ENCODE peak calls at places on chromosomes 5 and 9, in six cellular contexts. One of them, this sample, is unnamed.
A peak's percentile ranks its signal among the peaks of the same experiment; 100 is the strongest.

GRCh38 chr9:16133556-16134227 is 580.8 kb downstream of the CCDC171 start:
- DNase-seq in left lung: no peak
- DNase-seq in endodermal cell: peak; percentile 85
- DNase-seq in SK-N-SH: peak; percentile 51
- DNase-seq in A549: peak; percentile 79
- DNase-seq in epithelial cell of prostate: peak; percentile 43
- DNase-seq in this sample: no peak

GRCh38 chr5:108681079-108681921 is 66.4 kb upstream of the FER start:
- DNase-seq in epithelial cell of prostate: peak; percentile 5
- DNase-seq in endodermal cell: peak; percentile 62
- DNase-seq in left lung: no peak
- DNase-seq in SK-N-SH: peak; percentile 62
- DNase-seq in A549: peak; percentile 76
- DNase-seq in this sample: no peak

GRCh38 chr9:134045841-134046544 is 20.7 kb downstream of the BRD3OS start:
- DNase-seq in endodermal cell: no peak
- DNase-seq in SK-N-SH: no peak
- DNase-seq in left lung: no peak
- DNase-seq in epithelial cell of prostate: no peak
- DNase-seq in A549: no peak
- DNase-seq in this sample: no peak

GRCh38 chr9:137305060-137305787 is 3.2 kb upstream of the NRARP start:
- DNase-seq in endodermal cell: peak; percentile 86
- DNase-seq in A549: peak; percentile 70
- DNase-seq in epithelial cell of prostate: no peak
- DNase-seq in SK-N-SH: peak; percentile 48
- DNase-seq in left lung: peak; percentile 59
- DNase-seq in this sample: no peak

GRCh38 chr9:3498691-3499090 is 27.1 kb downstream of the RFX3 start:
- DNase-seq in A549: no peak
- DNase-seq in endodermal cell: no peak
- DNase-seq in left lung: no peak
- DNase-seq in epithelial cell of prostate: no peak
- DNase-seq in SK-N-SH: peak; percentile 6
- DNase-seq in this sample: no peak

GRCh38 chr5:79901631-79902030 is 89.4 kb downstream of the MTX3 start:
- DNase-seq in SK-N-SH: no peak
- DNase-seq in endodermal cell: no peak
- DNase-seq in A549: no peak
- DNase-seq in epithelial cell of prostate: no peak
- DNase-seq in left lung: no peak
- DNase-seq in this sample: no peak

GRCh38 chr9:37977851-37978250 is 73.9 kb upstream of the SLC25A51 start:
- DNase-seq in epithelial cell of prostate: no peak
- DNase-seq in A549: no peak
- DNase-seq in SK-N-SH: peak; percentile 67
- DNase-seq in endodermal cell: no peak
- DNase-seq in left lung: no peak
- DNase-seq in this sample: no peak

GRCh38 chr9:124480621-124480981 is 26.6 kb downstream of the NR5A1 start:
- DNase-seq in left lung: no peak
- DNase-seq in epithelial cell of prostate: no peak
- DNase-seq in SK-N-SH: peak; percentile 80
- DNase-seq in endodermal cell: peak; percentile 91
- DNase-seq in A549: peak; percentile 53
- DNase-seq in this sample: no peak

GRCh38 chr5:10607023-10607665 is 43.3 kb downstream of the ANKRD33B start:
- DNase-seq in epithelial cell of prostate: no peak
- DNase-seq in SK-N-SH: no peak
- DNase-seq in left lung: no peak
- DNase-seq in endodermal cell: peak; percentile 68
- DNase-seq in A549: no peak
- DNase-seq in this sample: no peak

GRCh38 chr5:117235814-117236213 is 661.2 kb upstream of the SEMA6A start:
- DNase-seq in endodermal cell: no peak
- DNase-seq in SK-N-SH: no peak
- DNase-seq in epithelial cell of prostate: no peak
- DNase-seq in left lung: no peak
- DNase-seq in A549: no peak
- DNase-seq in this sample: no peak

GRCh38 chr9:78383130-78383529 is 86.2 kb downstream of the PSAT1 start:
- DNase-seq in SK-N-SH: no peak
- DNase-seq in epithelial cell of prostate: no peak
- DNase-seq in left lung: no peak
- DNase-seq in A549: peak; percentile 7
- DNase-seq in endodermal cell: no peak
- DNase-seq in this sample: no peak

GRCh38 chr5:9350301-9350797 is 195.5 kb downstream of the SEMA5A start:
- DNase-seq in epithelial cell of prostate: no peak
- DNase-seq in left lung: no peak
- DNase-seq in endodermal cell: no peak
- DNase-seq in A549: no peak
- DNase-seq in SK-N-SH: no peak
- DNase-seq in this sample: no peak

GRCh38 chr9:8677725-8678124 is 878.1 kb upstream of the DMAC1 start:
- DNase-seq in left lung: no peak
- DNase-seq in endodermal cell: peak; percentile 63
- DNase-seq in SK-N-SH: no peak
- DNase-seq in A549: no peak
- DNase-seq in epithelial cell of prostate: no peak
- DNase-seq in this sample: no peak

GRCh38 chr9:83598487-83598886 is 24.5 kb upstream of the IDNK start:
- DNase-seq in epithelial cell of prostate: no peak
- DNase-seq in endodermal cell: no peak
- DNase-seq in SK-N-SH: no peak
- DNase-seq in left lung: no peak
- DNase-seq in A549: no peak
- DNase-seq in this sample: no peak

GRCh38 chr9:114054191-114054690 is 23.9 kb downstream of the AMBP start:
- DNase-seq in epithelial cell of prostate: no peak
- DNase-seq in endodermal cell: peak; percentile 28
- DNase-seq in SK-N-SH: no peak
- DNase-seq in A549: no peak
- DNase-seq in left lung: no peak
- DNase-seq in this sample: no peak

GRCh38 chr5:107383414-107383813 is 287.3 kb downstream of the EFNA5 start:
- DNase-seq in left lung: no peak
- DNase-seq in endodermal cell: no peak
- DNase-seq in SK-N-SH: no peak
- DNase-seq in A549: peak; percentile 24
- DNase-seq in epithelial cell of prostate: no peak
- DNase-seq in this sample: no peak

GRCh38 chr9:132242621-132243155 is 80.8 kb downstream of the NTNG2 start:
- DNase-seq in A549: no peak
- DNase-seq in SK-N-SH: no peak
- DNase-seq in left lung: no peak
- DNase-seq in epithelial cell of prostate: no peak
- DNase-seq in endodermal cell: peak; percentile 74
- DNase-seq in this sample: no peak

GRCh38 chr5:179836225-179837019 is 15.7 kb downstream of the SQSTM1 start:
- DNase-seq in SK-N-SH: no peak
- DNase-seq in A549: no peak
- DNase-seq in left lung: peak; percentile 31
- DNase-seq in epithelial cell of prostate: no peak
- DNase-seq in endodermal cell: no peak
- DNase-seq in this sample: no peak

GRCh38 chr5:172958268-172959046 is 767 bp upstream of the RPL26L1 start:
- DNase-seq in epithelial cell of prostate: no peak
- DNase-seq in A549: peak; percentile 84
- DNase-seq in SK-N-SH: peak; percentile 95
- DNase-seq in left lung: peak; percentile 74
- DNase-seq in endodermal cell: peak; percentile 94
- DNase-seq in this sample: no peak

GRCh38 chr9:135029871-135030710 is 57.4 kb upstream of the OLFM1 start:
- DNase-seq in endodermal cell: no peak
- DNase-seq in left lung: no peak
- DNase-seq in SK-N-SH: no peak
- DNase-seq in A549: no peak
- DNase-seq in epithelial cell of prostate: no peak
- DNase-seq in this sample: no peak

GRCh38 chr9:136403915-136404800 is 4.2 kb upstream of the SNAPC4 start:
- DNase-seq in A549: no peak
- DNase-seq in SK-N-SH: no peak
- DNase-seq in endodermal cell: no peak
- DNase-seq in left lung: no peak
- DNase-seq in epithelial cell of prostate: no peak
- DNase-seq in this sample: no peak

GRCh38 chr9:17519761-17520160 is 59.1 kb upstream of the SH3GL2 start:
- DNase-seq in A549: no peak
- DNase-seq in endodermal cell: no peak
- DNase-seq in SK-N-SH: no peak
- DNase-seq in left lung: no peak
- DNase-seq in epithelial cell of prostate: no peak
- DNase-seq in this sample: peak; percentile 82

GRCh38 chr5:73250645-73251044 is 77.7 kb downstream of the TMEM174 start:
- DNase-seq in left lung: no peak
- DNase-seq in endodermal cell: no peak
- DNase-seq in epithelial cell of prostate: no peak
- DNase-seq in SK-N-SH: no peak
- DNase-seq in A549: no peak
- DNase-seq in this sample: peak; percentile 53

GRCh38 chr9:133514475-133515239 is 10.1 kb downstream of the MYMK start:
- DNase-seq in epithelial cell of prostate: no peak
- DNase-seq in endodermal cell: no peak
- DNase-seq in left lung: no peak
- DNase-seq in SK-N-SH: peak; percentile 85
- DNase-seq in A549: no peak
- DNase-seq in this sample: no peak

GRCh38 chr9:135717410-135717809 is 15.4 kb downstream of the KCNT1 start:
- DNase-seq in SK-N-SH: no peak
- DNase-seq in left lung: no peak
- DNase-seq in A549: no peak
- DNase-seq in endodermal cell: no peak
- DNase-seq in epithelial cell of prostate: no peak
- DNase-seq in this sample: no peak

DNA sequence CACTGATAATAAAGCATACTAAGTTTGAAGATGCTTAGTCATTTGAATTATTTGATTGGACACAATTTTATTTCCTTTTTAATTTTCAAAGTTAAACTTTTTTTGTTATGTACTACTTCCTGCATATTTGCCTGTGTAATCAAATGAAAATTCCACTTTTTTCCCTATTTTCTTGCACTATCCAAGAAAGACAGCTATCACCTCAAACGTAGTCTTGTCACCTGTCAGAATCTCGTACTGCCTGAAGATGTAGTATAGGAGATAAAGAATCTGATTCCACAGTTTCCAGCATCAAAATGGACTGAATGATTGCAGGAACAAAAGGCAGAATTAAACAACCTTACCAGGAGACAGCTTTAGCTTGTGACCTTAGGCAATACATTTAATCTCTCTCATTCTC is 818.8 kb downstream of the MAT2B start:
- DNase-seq in SK-N-SH: no peak
- DNase-seq in left lung: no peak
- DNase-seq in endodermal cell: no peak
- DNase-seq in epithelial cell of prostate: no peak
- DNase-seq in A549: no peak
- DNase-seq in this sample: no peak
- H3K27ac ChIP-seq in SK-N-SH: no peak overlapping the region
- H3K27ac ChIP-seq in left lung: no peak overlapping the region
- H3K27ac ChIP-seq in endodermal cell: no peak overlapping the region
- H3K27ac ChIP-seq in epithelial cell of prostate: no peak overlapping the region
- H3K27ac ChIP-seq in A549: no peak overlapping the region
- H3K27ac ChIP-seq in this sample: no peak overlapping the region

DNA sequence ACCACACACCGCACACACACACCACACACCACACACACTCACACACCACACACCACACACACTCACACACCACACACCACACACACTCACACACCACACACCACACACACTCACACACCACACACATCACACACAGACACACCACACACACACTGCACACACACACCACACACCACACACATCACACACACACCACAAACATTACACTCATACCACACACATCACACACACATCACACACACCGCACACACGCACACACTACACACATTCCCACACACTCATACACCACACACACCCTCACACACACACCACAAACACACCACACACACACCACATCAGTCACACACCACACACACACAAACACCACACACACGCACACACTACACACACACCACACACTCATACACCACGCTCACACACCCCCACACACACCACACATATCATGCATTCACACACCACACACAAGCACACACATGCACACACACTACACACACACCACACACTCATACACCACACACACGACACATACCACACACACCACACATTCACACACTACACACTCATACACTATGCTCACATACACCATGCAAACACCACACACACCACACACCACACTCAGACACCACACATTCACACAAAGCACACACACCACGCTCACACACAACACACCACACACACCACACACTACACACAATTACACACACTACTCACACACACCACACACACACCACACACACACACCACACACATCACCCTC is 1.1 kb upstream of the UBE2QL1 start:
- DNase-seq in epithelial cell of prostate: no peak
- DNase-seq in A549: no peak
- DNase-seq in SK-N-SH: no peak
- DNase-seq in endodermal cell: no peak
- DNase-seq in left lung: no peak
- DNase-seq in this sample: no peak
- H3K27ac ChIP-seq in epithelial cell of prostate: no peak overlapping the region
- H3K27ac ChIP-seq in A549: no peak overlapping the region
- H3K27ac ChIP-seq in SK-N-SH: no peak overlapping the region
- H3K27ac ChIP-seq in endodermal cell: no peak overlapping the region
- H3K27ac ChIP-seq in left lung: no peak overlapping the region
- H3K27ac ChIP-seq in this sample: no peak overlapping the region

DNA sequence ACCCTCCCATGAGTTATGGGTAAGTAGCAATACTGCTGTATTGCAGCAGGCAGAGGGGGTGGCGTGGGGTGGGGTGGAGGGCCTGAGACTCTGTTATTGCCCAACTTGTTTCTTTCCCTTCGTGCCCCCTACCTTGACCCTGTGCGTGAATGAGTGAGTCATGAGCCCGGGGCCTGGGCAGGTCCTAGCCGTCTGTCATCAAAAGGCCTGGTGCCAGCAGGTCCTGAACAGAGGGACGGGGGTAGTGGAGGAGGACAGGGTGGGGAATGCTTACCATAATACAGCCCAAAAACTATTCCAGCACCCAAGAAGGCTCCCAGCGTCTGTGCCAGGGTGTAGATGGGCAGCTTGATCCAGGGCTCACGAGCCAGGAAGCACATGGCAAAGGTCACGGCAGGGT is 4.3 kb downstream of the AQP3 start:
- DNase-seq in epithelial cell of prostate: no peak
- DNase-seq in A549: peak; percentile 43
- DNase-seq in left lung: no peak
- DNase-seq in endodermal cell: no peak
- DNase-seq in SK-N-SH: no peak
- DNase-seq in this sample: no peak
- H3K27ac ChIP-seq in epithelial cell of prostate: no peak overlapping the region
- H3K27ac ChIP-seq in A549: peak overlapping the region; percentile 63
- H3K27ac ChIP-seq in left lung: no peak overlapping the region
- H3K27ac ChIP-seq in endodermal cell: no peak overlapping the region
- H3K27ac ChIP-seq in SK-N-SH: no peak overlapping the region
- H3K27ac ChIP-seq in this sample: no peak overlapping the region

DNA sequence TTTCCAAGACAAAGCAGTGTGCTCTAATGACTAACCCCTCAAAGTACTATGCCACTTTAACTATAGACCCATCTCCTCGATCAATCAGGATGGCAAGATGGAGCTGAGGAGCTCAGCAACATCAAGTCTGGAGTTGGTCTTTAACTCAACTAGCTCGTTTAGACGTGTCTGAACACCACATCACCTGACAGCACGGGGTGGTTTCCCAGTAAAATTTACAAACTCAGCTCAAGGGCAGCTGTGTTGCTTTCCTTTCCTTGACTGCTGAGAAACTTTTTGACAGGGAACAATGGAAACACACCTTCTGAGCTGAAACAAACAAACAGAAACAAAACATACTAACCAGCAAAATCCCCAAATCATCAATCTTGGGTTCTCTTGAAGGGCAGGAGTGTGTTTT is 202.5 kb downstream of the NTRK2 start:
- DNase-seq in left lung: no peak
- DNase-seq in epithelial cell of prostate: no peak
- DNase-seq in SK-N-SH: no peak
- DNase-seq in endodermal cell: no peak
- DNase-seq in A549: no peak
- DNase-seq in this sample: no peak
- H3K27ac ChIP-seq in left lung: no peak overlapping the region
- H3K27ac ChIP-seq in epithelial cell of prostate: peak overlapping the region; percentile 18
- H3K27ac ChIP-seq in SK-N-SH: no peak overlapping the region
- H3K27ac ChIP-seq in endodermal cell: no peak overlapping the region
- H3K27ac ChIP-seq in A549: no peak overlapping the region
- H3K27ac ChIP-seq in this sample: no peak overlapping the region